ENCODE peak calls at places on chromosomes 5 and 9, in ten cellular contexts. P, T, S, H, K, E, L, A, I and Z are unnamed samples.

GRCh38 chr9:26955921-26956886 is at the start of gene IFT74:
- DNase-seq in I (peak; percentile 83), E (peak; percentile 99), S (peak; percentile 93), L (peak; percentile 89), K (peak; percentile 99), T (peak; percentile 93), H (peak; percentile 93), A (peak; percentile 98), P (peak; percentile 98), Z (peak; percentile 98)

GRCh38 chr9:104025945-104026344 is 68.2 kb upstream of the SMC2 start:
- DNase-seq in T (no peak), K (no peak), P (no peak), E (no peak), L (no peak), I (no peak), A (no peak), H (no peak), S (no peak), Z (no peak)

GRCh38 chr9:18396102-18396728 is 77.7 kb upstream of the ADAMTSL1 start:
- DNase-seq in K (peak; percentile 19), H (no peak), T (no peak), E (no peak), I (no peak), S (no peak), P (no peak), L (no peak), A (no peak), Z (no peak)

GRCh38 chr5:128777052-128777451 is 188.2 kb upstream of the SLC27A6 start:
- DNase-seq in S (no peak), T (no peak), A (no peak), K (no peak), L (no peak), E (no peak), P (no peak), H (no peak), I (no peak), Z (no peak)

GRCh38 chr9:110776207-110776606 is 107.6 kb downstream of the MUSK start:
- DNase-seq in L (no peak), K (no peak), P (no peak), I (no peak), A (no peak), E (no peak), S (no peak), H (no peak), T (no peak), Z (no peak)

GRCh38 chr5:14871573-14872069 is at the start of gene ANKH:
- DNase-seq in A (no peak), L (peak; percentile 79), P (peak; percentile 89), I (peak; percentile 52), E (peak; percentile 92), S (peak; percentile 84), K (peak; percentile 90), H (no peak), T (peak; percentile 73), Z (peak; percentile 86)

GRCh38 chr9:131733601-131734061 is 6.2 kb downstream of the RAPGEF1 start:
- DNase-seq in H (peak; percentile 87), L (no peak), E (no peak), A (peak; percentile 44), P (peak; percentile 78), T (no peak), K (no peak), S (peak; percentile 42), I (no peak), Z (no peak)

GRCh38 chr5:92163906-92164305 is 780.8 kb upstream of the ARRDC3 start:
- DNase-seq in A (no peak), S (no peak), L (no peak), E (no peak), P (no peak), I (no peak), H (no peak), T (no peak), K (no peak), Z (no peak)

GRCh38 chr5:145775893-145776444 is 59.2 kb downstream of the PRELID2 start:
- DNase-seq in A (no peak), I (no peak), H (peak; percentile 78), E (no peak), P (no peak), S (no peak), T (no peak), K (no peak), L (no peak), Z (no peak)

GRCh38 chr9:536597-537511 is 304.6 kb upstream of the DMRT1 start:
- DNase-seq in S (no peak), I (no peak), L (no peak), E (no peak), K (peak; percentile 58), P (no peak), H (no peak), A (no peak), T (no peak), Z (no peak)

GRCh38 chr9:121369595-121370265 is at the start of gene STOM:
- DNase-seq in E (peak; percentile 96), S (peak; percentile 68), H (peak; percentile 64), K (no peak), I (no peak), P (peak; percentile 81), T (peak; percentile 47), L (no peak), A (peak; percentile 98), Z (peak; percentile 93)